ENCODE peak calls at places on chromosomes 1 and 21, in five cellular contexts. G, M, S, Q and F are unnamed samples. For H3K4me1, the result is how much of the 10 kb centered on the place peaks cover.

GRCh38 chr1:44484155-44484688 is 79.2 kb downstream of the RNF220 start:
- DNase-seq in G (no peak), M (peak), S (peak), Q (no peak), F (no peak)

GRCh38 chr1:227897704-227898438 is 49.9 kb downstream of the WNT9A start:
- DNase-seq in G (no peak), M (no peak), S (peak), Q (no peak), F (no peak)

GRCh38 chr21:45981641-45982255 is at the start of gene COL6A1:
- DNase-seq in G (peak), M (peak), S (peak), Q (no peak), F (peak)

GRCh38 chr1:30919025-30919881 is 10.7 kb upstream of the SDC3 start:
- DNase-seq in G (peak), M (peak), S (no peak), Q (no peak), F (no peak)

GRCh38 chr21:45336535-45336810 is 48.8 kb upstream of the POFUT2 start:
- DNase-seq in G (no peak), M (no peak), S (no peak), Q (no peak), F (no peak)

GRCh38 chr1:33420870-33421775 is 9.8 kb downstream of the PHC2 start:
- DNase-seq in G (peak), M (peak), S (no peak), Q (no peak), F (no peak)

GRCh38 chr1:222754386-222755139 is 17.6 kb downstream of the FAM177B start:
- DNase-seq in G (peak), M (peak), S (peak), Q (peak), F (peak)

GRCh38 chr1:35111106-35111505 is 31.9 kb downstream of the ZMYM1 start:
- DNase-seq in G (peak), M (peak), S (no peak), Q (peak), F (no peak)

GRCh38 chr1:62725255-62725654 is 37.1 kb upstream of the DOCK7 start:
- DNase-seq in G (peak), M (peak), S (no peak), Q (no peak), F (no peak)

GRCh38 chr1:182460550-182460951 is 10.6 kb downstream of the RGSL1 start:
- DNase-seq in G (peak), M (no peak), S (no peak), Q (no peak), F (no peak)

GRCh38 chr21:21712761-21713558 is 714.8 kb downstream of the NCAM2 start:
- DNase-seq in G (peak), M (peak), S (no peak), Q (no peak), F (no peak)

GRCh38 chr1:241356519-241357365 is at the start of gene RGS7:
- DNase-seq in G (peak), M (peak), S (no peak), Q (peak), F (peak)

GRCh38 chr1:232891116-232891515 is 59.3 kb upstream of the NTPCR start:
- DNase-seq in G (peak), M (peak), S (no peak), Q (no peak), F (no peak)

GRCh38 chr1:64864018-64864945 is 102.1 kb downstream of the JAK1 start:
- DNase-seq in G (no peak), M (no peak), S (peak), Q (peak), F (peak)

GRCh38 chr1:177270863-177271262 is 100.1 kb downstream of the BRINP2 start:
- DNase-seq in G (no peak), M (no peak), S (no peak), Q (no peak), F (no peak)

GRCh38 chr1:180515857-180516388 is 13.5 kb upstream of the ACBD6 start:
- DNase-seq in G (peak), M (peak), S (peak), Q (peak), F (peak)

GRCh38 chr1:178614286-178614685 is 101.4 kb downstream of the TEX35 start:
- DNase-seq in G (no peak), M (no peak), S (no peak), Q (peak), F (no peak)

GRCh38 chr1:10210841-10211804 is 753 bp downstream of the KIF1B start:
- DNase-seq in G (peak), M (peak), S (peak), Q (peak), F (peak)

GRCh38 chr1:150528196-150528595 is 12.6 kb downstream of the FALEC start:
- DNase-seq in G (peak), M (peak), S (no peak), Q (no peak), F (no peak)

GRCh38 chr1:210755991-210756669 is 377.8 kb downstream of the KCNH1 start:
- DNase-seq in G (no peak), M (no peak), S (no peak), Q (no peak), F (no peak)

GRCh38 chr1:199279107-199279506 is 640.3 kb downstream of the PTPRC start:
- DNase-seq in G (no peak), M (no peak), S (no peak), Q (no peak), F (no peak)

GRCh38 chr21:31182231-31183129 is 144.2 kb upstream of the KRTAP19-8 start:
- DNase-seq in G (no peak), M (no peak), S (no peak), Q (no peak), F (no peak)

GRCh38 chr1:203742446-203742845 is 22.5 kb upstream of the LAX1 start:
- DNase-seq in G (peak), M (no peak), S (no peak), Q (no peak), F (no peak)

GRCh38 chr1:116494745-116495144 is 76.1 kb downstream of the CD58 start:
- DNase-seq in G (no peak), M (peak), S (no peak), Q (no peak), F (no peak)

GRCh38 chr1:77316006-77316405 is 34.2 kb downstream of the AK5 start:
- DNase-seq in G (peak), M (peak), S (no peak), Q (no peak), F (no peak)

GRCh38 chr1:94202241-94202640 is 35.1 kb downstream of the ARHGAP29 start:
- DNase-seq in G (no peak), M (no peak), S (no peak), Q (no peak), F (no peak)

GRCh38 chr1:181099152-181100014 is 10.9 kb downstream of the IER5 start:
- DNase-seq in G (peak), M (peak), S (no peak), Q (no peak), F (no peak)

GRCh38 chr21:43834146-43834905 is 30.7 kb upstream of the AGPAT3 start:
- DNase-seq in G (no peak), M (no peak), S (no peak), Q (no peak), F (no peak)

GRCh38 chr21:34022557-34023335 is 50.6 kb upstream of the MRPS6 start:
- DNase-seq in G (no peak), M (no peak), S (no peak), Q (no peak), F (no peak)

GRCh38 chr1:154869351-154870116 is 547 bp downstream of the KCNN3 start:
- DNase-seq in G (peak), M (peak), S (no peak), Q (no peak), F (peak)

GRCh38 chr21:45891388-45892155 is 90.0 kb upstream of the COL6A1 start:
- DNase-seq in G (peak), M (no peak), S (no peak), Q (no peak), F (no peak)

GRCh38 chr1:233681285-233681684 is 67.4 kb downstream of the KCNK1 start:
- DNase-seq in G (no peak), M (no peak), S (no peak), Q (no peak), F (no peak)

GRCh38 chr1:97340951-97341350 is 579.9 kb downstream of the DPYD start:
- DNase-seq in G (peak), M (peak), S (no peak), Q (no peak), F (no peak)

GRCh38 chr1:58785424-58786058 is 1.7 kb upstream of the JUN start:
- DNase-seq in G (peak), M (peak), S (peak), Q (no peak), F (peak)

GRCh38 chr1:177170756-177171535 is at the start of gene BRINP2:
- DNase-seq in G (peak), M (peak), S (peak), Q (peak), F (peak)

DNA sequence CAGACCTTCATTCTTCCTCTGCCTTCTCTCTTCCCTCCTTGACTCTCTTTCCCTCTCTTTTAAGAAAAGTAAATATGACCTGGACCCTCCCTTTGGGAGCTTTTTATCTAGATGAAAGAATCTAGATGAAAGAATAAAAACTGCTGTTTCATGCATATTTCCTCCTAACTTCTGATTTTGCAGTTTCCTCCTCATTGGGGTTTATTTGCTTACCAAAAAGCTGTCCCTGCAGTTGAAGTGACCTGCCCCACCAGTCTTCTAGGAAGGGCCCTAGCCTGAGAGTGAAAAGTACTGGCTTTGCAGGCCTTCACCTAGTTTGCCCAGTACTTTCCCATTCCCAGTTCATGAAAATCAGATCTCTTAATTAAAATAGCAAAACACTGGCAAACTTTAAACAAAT is 28.3 kb upstream of the CACYBP start:
- DNase-seq in G (no peak), M (no peak), S (no peak), Q (no peak), F (no peak)
- H3K4me1 ChIP-seq in G (under half), M (under half), S (under half), Q (under half), F (under half)

GRCh38 chr1:208601569-208601968 is 357.4 kb upstream of the PLXNA2 start:
- DNase-seq in G (no peak), M (peak), S (no peak), Q (no peak), F (no peak)

GRCh38 chr1:208600456-208600855 is 356.3 kb upstream of the PLXNA2 start:
- DNase-seq in G (no peak), M (no peak), S (no peak), Q (no peak), F (no peak)

GRCh38 chr1:208606976-208607375 is 362.8 kb upstream of the PLXNA2 start:
- DNase-seq in G (no peak), M (no peak), S (no peak), Q (no peak), F (no peak)

GRCh38 chr1:208604295-208604694 is 360.1 kb upstream of the PLXNA2 start:
- DNase-seq in G (no peak), M (peak), S (no peak), Q (no peak), F (no peak)

GRCh38 chr1:208603721-208604120 is 359.5 kb upstream of the PLXNA2 start:
- DNase-seq in G (no peak), M (no peak), S (no peak), Q (no peak), F (no peak)
- H3K4me3 ChIP-seq in G (no peak), M (no peak), S (no peak), Q (no peak), F (no peak)

GRCh38 chr1:207891148-207891547 is 19.8 kb downstream of the CD34 start:
- DNase-seq in G (no peak), M (no peak), S (no peak), Q (no peak), F (no peak)
- H3K4me1 ChIP-seq in G (under half), M (under half), S (under half), Q (under half), F (half or more)

GRCh38 chr1:27970401-27970800 is 10.6 kb downstream of the XKR8 start:
- DNase-seq in G (peak), M (peak), S (no peak), Q (no peak), F (no peak)
- H3K4me3 ChIP-seq in G (no peak), M (no peak), S (no peak), Q (no peak), F (no peak)